ENCODE peak calls at places on chromosome 13, in five cellular contexts. One of them, this sample, is unnamed.

GRCh38 chr13:52599853-52600603 is 42.2 kb upstream of the HNRNPA1L2 start:
- DNase-seq in SK-N-SH: peak; percentile 85
- DNase-seq in PC-3: no peak
- DNase-seq in HCT116: no peak
- DNase-seq in neural progenitor cell: peak; percentile 71
- DNase-seq in this sample: peak; percentile 22

GRCh38 chr13:20923272-20923671 is 20.7 kb upstream of the XPO4 start:
- DNase-seq in SK-N-SH: no peak
- DNase-seq in neural progenitor cell: no peak
- DNase-seq in PC-3: no peak
- DNase-seq in HCT116: no peak
- DNase-seq in this sample: no peak

GRCh38 chr13:45441633-45442032 is 23.1 kb upstream of the COG3 start:
- DNase-seq in neural progenitor cell: no peak
- DNase-seq in HCT116: no peak
- DNase-seq in SK-N-SH: no peak
- DNase-seq in PC-3: peak; percentile 54
- DNase-seq in this sample: peak; percentile 42

GRCh38 chr13:38090913-38091312 is 221.3 kb upstream of the TRPC4 start:
- DNase-seq in neural progenitor cell: peak; percentile 58
- DNase-seq in SK-N-SH: peak; percentile 5
- DNase-seq in HCT116: no peak
- DNase-seq in PC-3: no peak
- DNase-seq in this sample: no peak

GRCh38 chr13:100694722-100695644 is 20.4 kb upstream of the TMTC4 start:
- DNase-seq in neural progenitor cell: peak; percentile 77
- DNase-seq in PC-3: peak; percentile 58
- DNase-seq in HCT116: peak; percentile 60
- DNase-seq in SK-N-SH: peak; percentile 58
- DNase-seq in this sample: no peak

GRCh38 chr13:42405665-42406390 is 133.9 kb downstream of the AKAP11 start:
- DNase-seq in neural progenitor cell: no peak
- DNase-seq in SK-N-SH: no peak
- DNase-seq in PC-3: peak; percentile 10
- DNase-seq in HCT116: no peak
- DNase-seq in this sample: no peak

GRCh38 chr13:108463365-108463764 is 166.0 kb upstream of the MYO16 start:
- DNase-seq in SK-N-SH: no peak
- DNase-seq in PC-3: peak; percentile 61
- DNase-seq in neural progenitor cell: no peak
- DNase-seq in HCT116: no peak
- DNase-seq in this sample: no peak

GRCh38 chr13:36163303-36163702 is 32.1 kb upstream of the DCLK1 start:
- DNase-seq in PC-3: no peak
- DNase-seq in SK-N-SH: no peak
- DNase-seq in neural progenitor cell: no peak
- DNase-seq in HCT116: no peak
- DNase-seq in this sample: no peak

GRCh38 chr13:93173656-93174055 is 53.0 kb upstream of the GPC6 start:
- DNase-seq in SK-N-SH: no peak
- DNase-seq in HCT116: no peak
- DNase-seq in neural progenitor cell: no peak
- DNase-seq in PC-3: no peak
- DNase-seq in this sample: no peak

GRCh38 chr13:79966502-79966901 is 374.4 kb downstream of the SPRY2 start:
- DNase-seq in neural progenitor cell: no peak
- DNase-seq in PC-3: peak; percentile 68
- DNase-seq in SK-N-SH: no peak
- DNase-seq in HCT116: no peak
- DNase-seq in this sample: no peak

GRCh38 chr13:98992355-98992754 is 14.5 kb upstream of the DOCK9 start:
- DNase-seq in SK-N-SH: no peak
- DNase-seq in PC-3: no peak
- DNase-seq in neural progenitor cell: no peak
- DNase-seq in HCT116: no peak
- DNase-seq in this sample: no peak

GRCh38 chr13:102901615-102902305 is 55.9 kb downstream of the ERCC5 start:
- DNase-seq in SK-N-SH: no peak
- DNase-seq in PC-3: peak; percentile 5
- DNase-seq in neural progenitor cell: no peak
- DNase-seq in HCT116: no peak
- DNase-seq in this sample: no peak

GRCh38 chr13:67150608-67151007 is 79.5 kb downstream of the PCDH9 start:
- DNase-seq in SK-N-SH: no peak
- DNase-seq in HCT116: no peak
- DNase-seq in PC-3: no peak
- DNase-seq in neural progenitor cell: no peak
- DNase-seq in this sample: no peak

GRCh38 chr13:107238262-107238661 is 670.3 kb upstream of the ARGLU1 start:
- DNase-seq in SK-N-SH: no peak
- DNase-seq in neural progenitor cell: no peak
- DNase-seq in HCT116: no peak
- DNase-seq in PC-3: no peak
- DNase-seq in this sample: no peak

GRCh38 chr13:93948523-93948922 is 531.0 kb downstream of the DCT start:
- DNase-seq in HCT116: no peak
- DNase-seq in PC-3: no peak
- DNase-seq in SK-N-SH: no peak
- DNase-seq in neural progenitor cell: no peak
- DNase-seq in this sample: no peak

GRCh38 chr13:31987071-31987470 is 44.5 kb upstream of the FRY start:
- DNase-seq in HCT116: no peak
- DNase-seq in SK-N-SH: no peak
- DNase-seq in PC-3: no peak
- DNase-seq in neural progenitor cell: no peak
- DNase-seq in this sample: no peak

GRCh38 chr13:100596516-100596915 is 7.9 kb upstream of the GGACT start:
- DNase-seq in SK-N-SH: no peak
- DNase-seq in PC-3: no peak
- DNase-seq in neural progenitor cell: no peak
- DNase-seq in HCT116: no peak
- DNase-seq in this sample: no peak

GRCh38 chr13:21208755-21209154 is 32.3 kb downstream of the MRPL57 start:
- DNase-seq in PC-3: no peak
- DNase-seq in neural progenitor cell: no peak
- DNase-seq in SK-N-SH: no peak
- DNase-seq in HCT116: no peak
- DNase-seq in this sample: no peak

GRCh38 chr13:33312150-33312908 is 26.8 kb upstream of the STARD13 start:
- DNase-seq in PC-3: no peak
- DNase-seq in HCT116: no peak
- DNase-seq in neural progenitor cell: no peak
- DNase-seq in SK-N-SH: no peak
- DNase-seq in this sample: no peak

GRCh38 chr13:98984118-98984517 is 6.3 kb upstream of the DOCK9 start:
- DNase-seq in SK-N-SH: no peak
- DNase-seq in PC-3: peak; percentile 73
- DNase-seq in HCT116: no peak
- DNase-seq in neural progenitor cell: no peak
- DNase-seq in this sample: no peak

GRCh38 chr13:80340643-80341097 is 256 bp downstream of the SPRY2 start:
- DNase-seq in SK-N-SH: no peak
- DNase-seq in HCT116: no peak
- DNase-seq in PC-3: no peak
- DNase-seq in neural progenitor cell: no peak
- DNase-seq in this sample: no peak

GRCh38 chr13:56700324-56700723 is 440.4 kb upstream of the PRR20A start:
- DNase-seq in PC-3: no peak
- DNase-seq in neural progenitor cell: no peak
- DNase-seq in SK-N-SH: no peak
- DNase-seq in HCT116: no peak
- DNase-seq in this sample: peak; percentile 55

GRCh38 chr13:48682452-48682851 is 28.7 kb downstream of the CYSLTR2 start:
- DNase-seq in HCT116: no peak
- DNase-seq in PC-3: no peak
- DNase-seq in neural progenitor cell: no peak
- DNase-seq in SK-N-SH: no peak
- DNase-seq in this sample: no peak

GRCh38 chr13:100274942-100275506 is 186.1 kb downstream of the PCCA start:
- DNase-seq in PC-3: no peak
- DNase-seq in HCT116: no peak
- DNase-seq in SK-N-SH: no peak
- DNase-seq in neural progenitor cell: no peak
- DNase-seq in this sample: no peak

GRCh38 chr13:60411983-60412382 is 15.0 kb downstream of the TDRD3 start:
- DNase-seq in HCT116: no peak
- DNase-seq in neural progenitor cell: no peak
- DNase-seq in SK-N-SH: no peak
- DNase-seq in PC-3: no peak
- DNase-seq in this sample: no peak

GRCh38 chr13:21234537-21234936 is 58.1 kb downstream of the MRPL57 start:
- DNase-seq in SK-N-SH: peak; percentile 45
- DNase-seq in neural progenitor cell: no peak
- DNase-seq in PC-3: peak; percentile 50
- DNase-seq in HCT116: no peak
- DNase-seq in this sample: no peak

GRCh38 chr13:65808061-65808460 is 1422.1 kb downstream of the PCDH9 start:
- DNase-seq in neural progenitor cell: no peak
- DNase-seq in SK-N-SH: no peak
- DNase-seq in HCT116: no peak
- DNase-seq in PC-3: no peak
- DNase-seq in this sample: no peak

GRCh38 chr13:113907637-113908617 is 44.1 kb upstream of the GAS6 start:
- DNase-seq in SK-N-SH: no peak
- DNase-seq in PC-3: no peak
- DNase-seq in HCT116: no peak
- DNase-seq in neural progenitor cell: no peak
- DNase-seq in this sample: peak; percentile 52

GRCh38 chr13:93066187-93066586 is 160.4 kb upstream of the GPC6 start:
- DNase-seq in SK-N-SH: no peak
- DNase-seq in neural progenitor cell: no peak
- DNase-seq in HCT116: no peak
- DNase-seq in PC-3: peak; percentile 7
- DNase-seq in this sample: no peak

GRCh38 chr13:76856141-76856571 is 30.0 kb downstream of the KCTD12 start:
- DNase-seq in SK-N-SH: no peak
- DNase-seq in PC-3: peak; percentile 40
- DNase-seq in neural progenitor cell: no peak
- DNase-seq in HCT116: no peak
- DNase-seq in this sample: no peak

GRCh38 chr13:105567951-105568510 is 967.4 kb downstream of the EFNB2 start:
- DNase-seq in SK-N-SH: no peak
- DNase-seq in HCT116: no peak
- DNase-seq in PC-3: no peak
- DNase-seq in neural progenitor cell: no peak
- DNase-seq in this sample: no peak

GRCh38 chr13:20415694-20416107 is 110.0 kb downstream of the CRYL1 start:
- DNase-seq in PC-3: no peak
- DNase-seq in neural progenitor cell: no peak
- DNase-seq in SK-N-SH: no peak
- DNase-seq in HCT116: no peak
- DNase-seq in this sample: no peak

GRCh38 chr13:42216422-42216735 is 55.6 kb upstream of the AKAP11 start:
- DNase-seq in HCT116: no peak
- DNase-seq in PC-3: no peak
- DNase-seq in neural progenitor cell: no peak
- DNase-seq in SK-N-SH: no peak
- DNase-seq in this sample: no peak

GRCh38 chr13:99991013-99991805 is 9.6 kb downstream of the ZIC2 start:
- DNase-seq in SK-N-SH: peak; percentile 26
- DNase-seq in PC-3: no peak
- DNase-seq in neural progenitor cell: peak; percentile 39
- DNase-seq in HCT116: no peak
- DNase-seq in this sample: no peak

GRCh38 chr13:86085890-86086289 is 286.7 kb upstream of the SLITRK6 start:
- DNase-seq in PC-3: peak; percentile 13
- DNase-seq in HCT116: no peak
- DNase-seq in neural progenitor cell: no peak
- DNase-seq in SK-N-SH: no peak
- DNase-seq in this sample: no peak

GRCh38 chr13:110812111-110812868 is 98.8 kb downstream of the ING1 start:
- DNase-seq in PC-3: no peak
- DNase-seq in HCT116: no peak
- DNase-seq in neural progenitor cell: no peak
- DNase-seq in SK-N-SH: no peak
- DNase-seq in this sample: no peak
- TF ChIP-seq CTCF in PC-3: no peak
- TF ChIP-seq CTCF in HCT116: no peak
- TF ChIP-seq CTCF in neural progenitor cell: no peak
- TF ChIP-seq CTCF in SK-N-SH: no peak
- TF ChIP-seq CTCF in this sample: no peak

DNA sequence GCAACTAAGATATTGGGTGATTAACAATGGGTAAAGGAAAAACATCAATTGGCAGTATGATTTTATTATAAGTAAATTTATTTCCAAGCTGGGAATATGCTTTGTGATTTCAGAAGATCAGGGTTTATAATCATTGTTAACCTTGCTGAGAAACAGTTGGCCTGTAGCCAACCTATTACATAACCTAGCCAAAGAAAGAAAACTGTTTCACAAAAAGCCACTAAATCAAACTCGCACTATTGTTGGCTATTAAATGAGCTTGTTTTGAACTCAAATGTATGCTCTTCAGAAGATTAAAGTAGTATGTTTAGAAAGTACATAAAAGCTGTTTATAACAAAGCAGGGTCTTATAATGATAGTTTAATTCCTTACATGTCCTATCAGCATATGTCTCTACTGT is 151.7 kb downstream of the LHFPL6 start:
- DNase-seq in HCT116: no peak
- DNase-seq in PC-3: no peak
- DNase-seq in SK-N-SH: no peak
- DNase-seq in neural progenitor cell: no peak
- DNase-seq in this sample: no peak
- H3K9ac ChIP-seq in HCT116: no peak overlapping the region
- H3K9ac ChIP-seq in PC-3: no peak overlapping the region
- H3K9ac ChIP-seq in SK-N-SH: no peak overlapping the region
- H3K9ac ChIP-seq in neural progenitor cell: no peak overlapping the region
- H3K9ac ChIP-seq in this sample: no peak overlapping the region

DNA sequence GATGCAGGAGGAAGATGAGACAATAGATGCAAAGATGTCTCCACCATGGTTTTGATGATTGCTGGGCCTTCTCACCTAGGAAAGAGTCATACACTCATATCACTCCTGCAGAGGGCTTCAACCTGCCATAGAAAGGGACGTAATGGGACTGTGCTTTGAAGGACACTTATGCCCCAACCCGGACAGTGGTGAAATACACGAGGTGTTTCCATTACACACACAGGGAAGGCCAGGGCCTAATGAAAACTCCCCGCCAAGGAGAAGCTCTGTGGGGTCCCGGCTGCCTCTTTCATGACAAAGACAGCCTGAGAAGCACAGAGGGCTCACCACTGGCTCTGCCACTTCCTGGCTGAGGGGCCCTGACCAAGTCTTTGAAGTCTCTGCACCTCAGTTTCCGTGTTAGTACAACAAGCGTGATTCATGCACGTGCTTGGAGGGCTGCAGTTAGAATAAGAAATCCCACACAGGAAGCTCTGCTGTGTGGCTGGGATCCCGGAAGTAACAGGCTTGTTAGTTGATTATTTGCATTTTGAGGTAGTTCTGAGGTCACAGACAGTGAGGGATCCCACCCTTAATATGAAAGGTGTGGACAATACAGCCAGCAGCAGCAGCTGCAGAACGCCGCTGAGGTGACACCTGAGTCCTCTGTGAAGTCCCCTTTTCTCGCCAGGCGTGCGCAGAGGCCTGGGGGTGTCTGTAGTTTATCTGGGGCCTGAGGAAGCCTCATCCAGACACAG is 61.8 kb upstream of the ATP12A start:
- DNase-seq in HCT116: no peak
- DNase-seq in PC-3: no peak
- DNase-seq in SK-N-SH: no peak
- DNase-seq in neural progenitor cell: no peak
- DNase-seq in this sample: no peak
- TF ChIP-seq EZH2phosphoT487 in HCT116: no peak
- TF ChIP-seq EZH2phosphoT487 in PC-3: no peak
- TF ChIP-seq EZH2phosphoT487 in SK-N-SH: no peak
- TF ChIP-seq EZH2phosphoT487 in neural progenitor cell: no peak
- TF ChIP-seq EZH2phosphoT487 in this sample: no peak

GRCh38 chr13:26872444-26873173 is 112.0 kb upstream of the GPR12 start:
- DNase-seq in HCT116: peak; percentile 24
- DNase-seq in SK-N-SH: peak; percentile 74
- DNase-seq in PC-3: peak; percentile 55
- DNase-seq in neural progenitor cell: peak; percentile 87
- DNase-seq in this sample: peak; percentile 28
- TF ChIP-seq CTCF in HCT116: peak; percentile 34
- TF ChIP-seq CTCF in SK-N-SH: peak; percentile 73
- TF ChIP-seq CTCF in PC-3: peak; percentile 76
- TF ChIP-seq CTCF in neural progenitor cell: peak; percentile 98
- TF ChIP-seq CTCF in this sample: peak; percentile 60